ENCODE peak calls at places on chromosomes 13 and 19, in nine cellular contexts. Q, N, U, S, X, K, V, T and O are unnamed samples.

GRCh38 chr13:22047082-22047784 is 376.4 kb downstream of the FGF9 start:
- DNase-seq in Q (no peak), N (no peak), U (no peak), S (no peak), X (no peak), K (no peak), V (no peak), T (no peak), O (no peak)

GRCh38 chr13:113554333-113554700 is 30.2 kb upstream of the TFDP1 start:
- DNase-seq in Q (no peak), N (no peak), U (no peak), S (no peak), X (no peak), K (no peak), V (no peak), T (no peak), O (no peak)

GRCh38 chr13:66076417-66076816 is 1153.7 kb downstream of the PCDH9 start:
- DNase-seq in Q (no peak), N (no peak), U (no peak), S (no peak), X (no peak), K (peak; percentile 38), V (no peak), T (no peak), O (peak; percentile 97)

GRCh38 chr13:105787518-105788085 is 747.9 kb downstream of the EFNB2 start:
- DNase-seq in Q (no peak), N (no peak), U (no peak), S (no peak), X (no peak), K (no peak), V (no peak), T (no peak), O (no peak)

GRCh38 chr13:109126973-109127615 is 497.7 kb downstream of the MYO16 start:
- DNase-seq in Q (no peak), N (no peak), U (no peak), S (no peak), X (no peak), K (no peak), V (no peak), T (no peak), O (no peak)

GRCh38 chr19:17095141-17095919 is 19.8 kb downstream of the MYO9B start:
- DNase-seq in Q (no peak), N (no peak), U (no peak), S (no peak), X (no peak), K (peak; percentile 98), V (no peak), T (peak; percentile 59), O (no peak)

GRCh38 chr19:16076154-16076957 is at the start of gene TPM4:
- DNase-seq in Q (peak; percentile 43), N (peak; percentile 91), U (peak; percentile 93), S (peak; percentile 69), X (peak; percentile 79), K (peak; percentile 99), V (peak; percentile 94), T (peak; percentile 94), O (peak; percentile 90)

GRCh38 chr13:100980171-100980570 is 305.6 kb upstream of the TMTC4 start:
- DNase-seq in Q (no peak), N (no peak), U (no peak), S (no peak), X (no peak), K (no peak), V (no peak), T (no peak), O (no peak)

GRCh38 chr19:5996598-5997320 is 18.8 kb upstream of the RANBP3 start:
- DNase-seq in Q (no peak), N (no peak), U (no peak), S (no peak), X (no peak), K (no peak), V (no peak), T (no peak), O (no peak)

GRCh38 chr19:18961767-18962423 is 20.9 kb upstream of the HOMER3 start:
- DNase-seq in Q (no peak), N (no peak), U (no peak), S (no peak), X (no peak), K (no peak), V (no peak), T (no peak), O (no peak)

GRCh38 chr13:45336025-45336800 is 4.8 kb downstream of the TPT1 start:
- DNase-seq in Q (no peak), N (no peak), U (no peak), S (no peak), X (no peak), K (peak; percentile 20), V (no peak), T (no peak), O (no peak)

GRCh38 chr13:32676242-32676641 is 90.0 kb downstream of the PDS5B start:
- DNase-seq in Q (no peak), N (no peak), U (no peak), S (no peak), X (no peak), K (no peak), V (no peak), T (no peak), O (no peak)

GRCh38 chr19:50387176-50387867 is 3.2 kb downstream of the POLD1 start:
- DNase-seq in Q (no peak), N (no peak), U (no peak), S (no peak), X (no peak), K (peak; percentile 47), V (no peak), T (no peak), O (no peak)

GRCh38 chr13:26227396-26227971 is 5.4 kb upstream of the RNF6 start:
- DNase-seq in Q (no peak), N (no peak), U (no peak), S (no peak), X (no peak), K (no peak), V (no peak), T (no peak), O (no peak)